ENCODE peak calls at places on chromosomes 16 and 17, in nine cellular contexts. A, M, I, Q, J, U, L, N and O are unnamed samples. For H3K4me1, the result is how much of the 10 kb centered on the place peaks cover.

GRCh38 chr17:9271989-9272388 is 250.7 kb downstream of the NTN1 start:
- DNase-seq in J (no peak), Q (no peak), U (no peak), M (no peak), A (no peak), N (no peak), L (no peak), I (no peak), O (no peak)

GRCh38 chr17:81488276-81488860 is 24.2 kb downstream of the ACTG1 start:
- DNase-seq in Q (no peak), M (no peak), L (no peak), N (no peak), J (peak), A (no peak), I (no peak), U (no peak), O (no peak)

GRCh38 chr17:16214190-16215001 is 938 bp downstream of the NCOR1 start:
- DNase-seq in I (no peak), J (no peak), N (no peak), M (no peak), U (peak), Q (no peak), L (no peak), A (no peak), O (no peak)

GRCh38 chr17:4986403-4986802 is 1.1 kb downstream of the CAMTA2 start:
- DNase-seq in U (no peak), L (no peak), A (no peak), J (no peak), I (peak), M (no peak), Q (no peak), N (no peak), O (no peak)

GRCh38 chr17:65078441-65079160 is 22.1 kb upstream of the GNA13 start:
- DNase-seq in L (no peak), Q (no peak), J (no peak), A (no peak), I (no peak), M (no peak), U (peak), N (no peak), O (no peak)

GRCh38 chr16:66539628-66540469 is 10.1 kb downstream of the TK2 start:
- DNase-seq in N (no peak), U (no peak), M (no peak), A (no peak), L (no peak), I (no peak), J (no peak), Q (no peak), O (no peak)

GRCh38 chr16:67514382-67514828 is 14.2 kb upstream of the RIPOR1 start:
- DNase-seq in A (peak), M (peak), J (peak), Q (peak), I (peak), L (peak), U (peak), N (peak), O (peak)

GRCh38 chr17:80918731-80919130 is 72.9 kb upstream of the CHMP6 start:
- DNase-seq in M (no peak), A (peak), Q (no peak), L (no peak), U (no peak), N (no peak), I (no peak), J (no peak), O (no peak)

GRCh38 chr16:60776311-60776710 is 1259.9 kb downstream of the CDH8 start:
- DNase-seq in A (no peak), I (no peak), Q (no peak), M (no peak), J (no peak), L (no peak), U (no peak), N (no peak), O (no peak)

GRCh38 chr16:69494993-69495392 is 70.6 kb downstream of the CYB5B start:
- DNase-seq in N (no peak), I (peak), M (no peak), Q (no peak), A (no peak), J (peak), U (no peak), L (no peak), O (no peak)

GRCh38 chr17:29572691-29573557 is 4.4 kb downstream of the TP53I13 start:
- DNase-seq in U (peak), I (peak), Q (no peak), A (peak), M (no peak), J (peak), L (peak), N (peak), O (peak)

GRCh38 chr16:28261916-28262315 is 30.4 kb upstream of the SBK1 start:
- DNase-seq in Q (no peak), L (no peak), U (no peak), J (no peak), N (peak), I (peak), A (peak), M (no peak), O (no peak)

GRCh38 chr17:5022171-5022711 is 13.0 kb downstream of the SLC52A1 start:
- DNase-seq in U (no peak), M (no peak), Q (no peak), N (no peak), J (no peak), A (no peak), L (no peak), I (no peak), O (no peak)

GRCh38 chr16:69039333-69039941 is 66.0 kb upstream of the HAS3 start:
- DNase-seq in J (no peak), A (no peak), M (no peak), L (no peak), U (peak), I (no peak), N (no peak), Q (no peak), O (no peak)

GRCh38 chr16:30068750-30069574 is 3.4 kb downstream of the ALDOA start:
- DNase-seq in L (no peak), M (no peak), Q (no peak), I (peak), U (no peak), J (no peak), N (no peak), A (peak), O (no peak)

GRCh38 chr16:27085182-27085581 is 18.5 kb downstream of the C16orf82 start:
- DNase-seq in U (no peak), I (no peak), N (no peak), A (no peak), Q (no peak), L (no peak), J (no peak), M (no peak), O (peak)

GRCh38 chr16:23082161-23082788 is 67.0 kb downstream of the USP31 start:
- DNase-seq in J (no peak), N (no peak), L (no peak), M (no peak), U (no peak), Q (no peak), I (no peak), A (no peak), O (no peak)

GRCh38 chr17:35947156-35947585 is 3.7 kb upstream of the LYZL6 start:
- DNase-seq in L (no peak), Q (peak), U (peak), A (peak), J (peak), I (peak), M (peak), N (peak), O (no peak)

GRCh38 chr16:55434000-55434399 is 45.0 kb upstream of the MMP2 start:
- DNase-seq in I (no peak), N (no peak), U (no peak), L (no peak), Q (no peak), J (no peak), M (no peak), A (no peak), O (no peak)

GRCh38 chr17:45171338-45172231 is 9.9 kb downstream of the HEXIM2 start:
- DNase-seq in J (peak), Q (no peak), N (peak), I (peak), M (peak), U (no peak), A (peak), L (no peak), O (peak)

GRCh38 chr17:46162871-46163270 is 30.4 kb downstream of the KANSL1 start:
- DNase-seq in U (no peak), Q (no peak), A (no peak), L (no peak), I (no peak), M (no peak), J (no peak), N (no peak), O (no peak)

GRCh38 chr17:69320210-69320907 is 6.6 kb downstream of the ABCA5 start:
- DNase-seq in Q (no peak), I (no peak), L (no peak), A (no peak), N (no peak), J (no peak), U (no peak), M (no peak), O (no peak)

GRCh38 chr17:75641343-75641742 is 8.1 kb downstream of the SMIM5 start:
- DNase-seq in M (no peak), J (no peak), Q (no peak), N (peak), I (no peak), U (no peak), L (no peak), A (peak), O (no peak)

GRCh38 chr16:88354229-88355092 is 28.3 kb upstream of the ZNF469 start:
- DNase-seq in Q (no peak), U (no peak), L (peak), N (no peak), M (no peak), J (no peak), A (no peak), I (no peak), O (no peak)

GRCh38 chr17:63487014-63487339 is 10.1 kb downstream of the ACE start:
- DNase-seq in Q (no peak), L (no peak), J (no peak), A (no peak), U (no peak), I (no peak), N (no peak), M (no peak), O (no peak)

GRCh38 chr17:40062347-40063033 is at the start of gene THRA:
- DNase-seq in I (peak), N (peak), U (peak), M (peak), A (peak), L (peak), J (peak), Q (no peak), O (no peak)

GRCh38 chr17:7589204-7589868 is 558 bp downstream of the SOX15 start:
- DNase-seq in L (peak), Q (no peak), J (no peak), N (peak), M (no peak), A (peak), I (peak), U (peak), O (peak)

GRCh38 chr17:46035112-46035818 is 36.2 kb downstream of the STH start:
- DNase-seq in M (no peak), N (no peak), Q (no peak), L (no peak), U (no peak), I (no peak), J (no peak), A (peak), O (no peak)

GRCh38 chr16:58462997-58463891 is 36.7 kb upstream of the NDRG4 start:
- DNase-seq in Q (no peak), N (peak), J (peak), A (peak), U (no peak), I (no peak), L (no peak), M (no peak), O (no peak)

GRCh38 chr17:20234266-20234665 is 225.1 kb downstream of the SPECC1 start:
- DNase-seq in M (no peak), Q (no peak), U (no peak), N (no peak), J (no peak), I (no peak), A (no peak), L (no peak), O (no peak)

GRCh38 chr17:80942360-80943345 is 49.0 kb upstream of the CHMP6 start:
- DNase-seq in J (no peak), N (peak), Q (peak), I (peak), L (peak), U (peak), A (peak), M (no peak), O (peak)

GRCh38 chr17:47703671-47704070 is 9.7 kb downstream of the TBKBP1 start:
- DNase-seq in A (no peak), N (no peak), U (no peak), M (no peak), J (no peak), I (no peak), L (no peak), Q (no peak), O (no peak)

GRCh38 chr16:53083123-53083522 is 28.3 kb downstream of the CHD9 start:
- DNase-seq in N (no peak), I (no peak), U (peak), J (no peak), Q (no peak), M (no peak), L (no peak), A (no peak), O (no peak)

GRCh38 chr17:73911726-73912359 is 267.6 kb upstream of the SDK2 start:
- DNase-seq in L (no peak), U (no peak), I (no peak), M (no peak), N (no peak), A (no peak), J (no peak), Q (no peak), O (no peak)

GRCh38 chr17:82943751-82944150 is 103.9 kb upstream of the ZNF750 start:
- DNase-seq in Q (no peak), U (no peak), I (no peak), L (peak), A (no peak), M (no peak), J (no peak), N (no peak), O (no peak)

GRCh38 chr17:412211-413015 is 59.8 kb upstream of the RPH3AL start:
- DNase-seq in Q (no peak), L (peak), U (peak), A (peak), N (peak), J (peak), M (peak), I (peak), O (no peak)

GRCh38 chr17:8087075-8087941 is at the start of gene ALOX12B:
- DNase-seq in J (peak), I (no peak), U (no peak), Q (no peak), L (no peak), N (no peak), A (no peak), M (no peak), O (no peak)

GRCh38 chr16:11193494-11193893 is 62.5 kb downstream of the SOCS1 start:
- DNase-seq in A (no peak), N (no peak), J (no peak), Q (no peak), L (no peak), I (no peak), M (no peak), U (no peak), O (no peak)

DNA sequence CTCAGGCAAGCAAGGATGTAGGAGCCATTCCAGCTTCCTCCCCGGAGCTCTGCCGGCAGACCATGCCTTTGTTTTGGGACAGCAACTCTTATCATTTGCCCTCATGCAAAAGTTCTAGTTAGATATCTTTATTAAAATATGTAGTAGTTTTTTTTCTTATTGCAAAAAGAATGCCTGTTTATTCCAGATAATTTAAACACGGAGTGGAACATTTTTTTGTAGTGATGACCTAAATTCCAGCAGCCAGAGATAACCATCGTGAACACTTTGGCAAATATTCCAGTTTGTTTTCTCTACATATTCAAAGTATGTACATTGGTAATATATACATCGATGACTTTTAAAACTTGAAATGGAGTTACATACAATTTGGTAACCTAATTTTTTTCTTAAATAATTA is 54.8 kb downstream of the CRISPLD2 start:
- DNase-seq in N (no peak), I (no peak), U (peak), Q (no peak), A (no peak), M (no peak), J (no peak), L (no peak), O (no peak)
- H3K27ac ChIP-seq in N (no peak), I (no peak), U (peak), Q (no peak), A (no peak), M (no peak), J (no peak), L (no peak), O (no peak)

GRCh38 chr16:81080233-81080632 is 3.2 kb upstream of the C16orf46 start:
- DNase-seq in A (no peak), M (no peak), J (no peak), Q (no peak), I (no peak), L (no peak), N (no peak), U (no peak), O (no peak)

GRCh38 chr16:81081007-81081406 is 4.0 kb upstream of the C16orf46 start:
- DNase-seq in N (no peak), A (no peak), M (no peak), U (no peak), I (no peak), J (no peak), L (no peak), Q (no peak), O (no peak)

GRCh38 chr16:81073560-81074330 is 3.3 kb downstream of the C16orf46 start:
- DNase-seq in J (no peak), Q (no peak), U (no peak), A (no peak), L (no peak), I (no peak), N (no peak), M (no peak), O (no peak)

GRCh38 chr16:81076566-81077076 is 417 bp downstream of the C16orf46 start:
- DNase-seq in L (peak), Q (peak), A (peak), J (peak), N (peak), U (peak), M (peak), I (peak), O (peak)

DNA sequence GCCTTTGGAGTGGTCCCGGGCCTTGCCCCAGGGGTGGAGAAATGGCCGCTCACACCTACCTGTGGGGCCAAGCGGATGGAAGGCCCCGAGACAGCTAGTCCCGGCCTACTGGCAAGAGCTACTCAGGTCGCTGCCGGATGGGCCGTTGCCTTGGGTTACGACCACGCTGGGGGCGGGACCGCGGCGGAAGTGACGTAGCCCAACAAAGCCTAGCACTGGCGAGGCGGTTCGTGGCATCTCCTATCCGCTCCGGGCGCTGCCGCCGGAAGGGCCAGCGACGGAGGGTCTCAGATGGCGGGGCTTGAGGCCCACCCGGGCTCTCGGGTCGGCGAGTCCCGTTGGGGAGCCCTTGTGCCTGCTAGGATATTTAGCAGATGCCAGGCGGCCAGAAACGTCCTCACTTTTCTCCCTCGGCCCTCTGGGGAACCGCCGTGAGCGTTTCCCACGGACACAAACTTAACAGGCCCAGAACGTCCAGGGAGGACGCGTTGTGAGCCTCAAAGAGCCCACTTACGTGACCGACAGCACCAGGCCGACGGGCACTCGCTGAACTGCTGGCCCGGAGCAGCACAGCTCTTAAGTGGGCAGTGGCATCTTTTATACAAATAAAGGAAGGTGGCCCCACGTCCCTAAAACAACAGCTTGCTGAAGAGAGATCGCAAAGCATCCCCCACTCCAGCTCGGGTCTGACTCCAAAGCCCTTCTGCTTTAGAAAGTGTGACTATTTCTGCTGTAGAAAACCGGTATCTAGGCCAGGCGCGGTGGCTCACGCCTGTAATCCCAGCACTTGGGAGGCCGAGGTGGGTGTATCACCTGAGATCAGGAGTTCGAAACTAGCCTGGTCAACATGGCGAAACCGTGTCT is at the start of gene C16orf46:
- DNase-seq in N (peak), I (peak), L (peak), Q (peak), M (peak), U (peak), A (peak), J (peak), O (peak)
- TF ChIP-seq POLR2A in N (peak), I (peak), L (peak), Q (peak), M (peak), U (peak), A (peak), J (peak), O (no peak)

DNA sequence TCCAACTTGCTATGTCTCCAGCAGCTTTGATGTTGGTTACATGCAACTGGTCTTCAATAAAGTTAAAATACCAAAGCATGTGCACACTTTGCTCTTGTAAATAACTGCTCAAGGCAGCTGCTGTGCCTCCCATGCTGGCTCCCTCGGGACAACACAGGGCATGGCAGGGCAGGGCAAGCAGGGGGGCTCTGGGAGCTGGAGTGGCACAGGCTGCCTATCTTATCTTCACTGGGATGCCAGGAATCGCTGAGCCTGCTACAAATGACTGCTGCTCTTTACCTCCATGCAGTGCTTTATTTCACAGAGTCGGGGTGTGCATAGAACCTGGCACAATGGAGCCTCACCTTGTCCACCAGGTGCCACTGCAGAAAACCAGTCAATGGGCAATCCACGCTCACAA is 21.8 kb downstream of the PEMT start:
- DNase-seq in N (peak), U (no peak), Q (no peak), M (no peak), J (no peak), A (peak), L (no peak), I (no peak), O (no peak)
- H3K4me1 ChIP-seq in N (half or more), U (under half), Q (under half), M (under half), J (under half), A (under half), L (half or more), I (under half), O (half or more)

GRCh38 chr17:42512733-42513251 is 23.2 kb upstream of the NAGLU start:
- DNase-seq in L (peak), M (no peak), J (no peak), N (no peak), I (no peak), U (peak), Q (no peak), A (no peak), O (no peak)

GRCh38 chr17:42512246-42512645 is 23.8 kb upstream of the NAGLU start:
- DNase-seq in L (no peak), A (no peak), Q (no peak), U (no peak), N (no peak), J (no peak), M (no peak), I (no peak), O (no peak)

GRCh38 chr17:42514867-42515266 is 21.2 kb upstream of the NAGLU start:
- DNase-seq in N (no peak), J (no peak), I (no peak), U (no peak), M (no peak), Q (no peak), A (no peak), L (no peak), O (no peak)

GRCh38 chr17:42513686-42514085 is 22.4 kb upstream of the NAGLU start:
- DNase-seq in J (no peak), U (no peak), I (no peak), L (peak), N (no peak), Q (no peak), M (no peak), A (no peak), O (no peak)

GRCh38 chr17:42514279-42514678 is 21.8 kb upstream of the NAGLU start:
- DNase-seq in J (no peak), U (no peak), Q (no peak), A (no peak), M (no peak), L (no peak), N (no peak), I (no peak), O (no peak)
- H3K27ac ChIP-seq in J (no peak), U (peak), Q (peak), A (no peak), M (no peak), L (peak), N (no peak), I (no peak), O (no peak)